ENCODE peak calls at places on chromosomes 2 and 18, in seven cellular contexts. U is IMR-90, Z is H9, D is neuronal stem cell, S is H1, L is mesenchymal stem cell, P is trophoblast cell. O is an unnamed sample.

GRCh38 chr2:152071077-152071476 is 27.8 kb downstream of the CACNB4 start:
- DNase-seq in U (no peak), Z (no peak), D (no peak), S (no peak), L (no peak), P (no peak), O (no peak)

GRCh38 chr2:31729442-31730092 is 148.8 kb upstream of the SRD5A2 start:
- DNase-seq in U (peak; percentile 35), Z (peak; percentile 44), D (no peak), S (no peak), L (peak; percentile 1), P (peak; percentile 47), O (peak; percentile 85)

GRCh38 chr2:68537872-68538271 is 70.5 kb downstream of the APLF start:
- DNase-seq in U (peak; percentile 59), Z (no peak), D (no peak), S (no peak), L (peak; percentile 20), P (no peak), O (no peak)

GRCh38 chr2:234676859-234677450 is 180.1 kb upstream of the ARL4C start:
- DNase-seq in U (no peak), Z (peak; percentile 47), D (peak; percentile 51), S (no peak), L (no peak), P (no peak), O (no peak)

GRCh38 chr18:39489426-39489825 is 1923.8 kb upstream of the CELF4 start:
- DNase-seq in U (no peak), Z (no peak), D (no peak), S (no peak), L (no peak), P (no peak), O (no peak)

GRCh38 chr2:128714861-128715312 is 396.2 kb upstream of the HS6ST1 start:
- DNase-seq in U (no peak), Z (peak; percentile 55), D (no peak), S (peak; percentile 54), L (no peak), P (no peak), O (peak; percentile 28)

GRCh38 chr2:134366359-134366758 is 112.5 kb downstream of the MGAT5 start:
- DNase-seq in U (no peak), Z (no peak), D (no peak), S (no peak), L (no peak), P (no peak), O (no peak)

GRCh38 chr18:59718108-59719057 is 21.2 kb upstream of the CCBE1 start:
- DNase-seq in U (peak; percentile 95), Z (no peak), D (no peak), S (no peak), L (peak; percentile 28), P (peak; percentile 87), O (peak; percentile 81)

GRCh38 chr2:24559714-24560113 is 68.7 kb downstream of the NCOA1 start:
- DNase-seq in U (peak; percentile 41), Z (no peak), D (no peak), S (no peak), L (peak; percentile 62), P (peak; percentile 92), O (no peak)

GRCh38 chr2:216774620-216775019 is 79.3 kb upstream of the IGFBP5 start:
- DNase-seq in U (peak; percentile 92), Z (no peak), D (no peak), S (no peak), L (peak; percentile 98), P (no peak), O (no peak)

GRCh38 chr2:241815477-241816430 is 6.8 kb downstream of the NEU4 start:
- DNase-seq in U (no peak), Z (peak; percentile 38), D (no peak), S (no peak), L (no peak), P (peak; percentile 24), O (no peak)

GRCh38 chr2:239459581-239459980 is 58.8 kb upstream of the HDAC4 start:
- DNase-seq in U (no peak), Z (peak; percentile 16), D (no peak), S (peak; percentile 11), L (no peak), P (no peak), O (no peak)

GRCh38 chr2:188599140-188599539 is 307.5 kb downstream of the GULP1 start:
- DNase-seq in U (peak; percentile 8), Z (no peak), D (no peak), S (no peak), L (no peak), P (no peak), O (no peak)

GRCh38 chr2:48849770-48850169 is 94.2 kb upstream of the LHCGR start:
- DNase-seq in U (peak; percentile 92), Z (no peak), D (no peak), S (no peak), L (no peak), P (no peak), O (no peak)

GRCh38 chr2:150467641-150467963 is 19.9 kb downstream of the RND3 start:
- DNase-seq in U (no peak), Z (no peak), D (no peak), S (no peak), L (no peak), P (no peak), O (no peak)

GRCh38 chr2:149733936-149734685 is 146.5 kb upstream of the MMADHC start:
- DNase-seq in U (peak; percentile 48), Z (no peak), D (no peak), S (no peak), L (peak; percentile 59), P (peak; percentile 1), O (peak; percentile 63)

GRCh38 chr2:141331127-141331526 is 799.7 kb downstream of the LRP1B start:
- DNase-seq in U (peak; percentile 86), Z (no peak), D (no peak), S (no peak), L (peak; percentile 86), P (peak; percentile 3), O (peak; percentile 36)

GRCh38 chr2:86825020-86825727 is 34.5 kb upstream of the CD8A start:
- DNase-seq in U (no peak), Z (no peak), D (no peak), S (no peak), L (no peak), P (no peak), O (no peak)

GRCh38 chr2:239711911-239712570 is 311.2 kb upstream of the HDAC4 start:
- DNase-seq in U (no peak), Z (peak; percentile 13), D (no peak), S (no peak), L (no peak), P (no peak), O (no peak)

GRCh38 chr2:5520352-5520996 is 171.7 kb upstream of the SOX11 start:
- DNase-seq in U (peak; percentile 4), Z (no peak), D (no peak), S (no peak), L (peak; percentile 64), P (no peak), O (no peak)

GRCh38 chr18:28863396-28863795 is 686.5 kb upstream of the CDH2 start:
- DNase-seq in U (no peak), Z (no peak), D (no peak), S (no peak), L (no peak), P (no peak), O (no peak)

GRCh38 chr2:46269545-46270273 is 27.5 kb upstream of the EPAS1 start:
- DNase-seq in U (peak; percentile 31), Z (no peak), D (no peak), S (no peak), L (peak; percentile 92), P (no peak), O (peak; percentile 43)

GRCh38 chr18:32383040-32383819 is 87.5 kb downstream of the GAREM1 start:
- DNase-seq in U (peak; percentile 98), Z (no peak), D (no peak), S (no peak), L (peak; percentile 94), P (peak; percentile 92), O (no peak)

GRCh38 chr18:7980136-7980535 is 413.0 kb downstream of the PTPRM start:
- DNase-seq in U (no peak), Z (peak; percentile 47), D (no peak), S (peak; percentile 55), L (no peak), P (peak; percentile 61), O (peak; percentile 57)

GRCh38 chr18:7979714-7980113 is 412.6 kb downstream of the PTPRM start:
- DNase-seq in U (no peak), Z (no peak), D (no peak), S (no peak), L (no peak), P (peak; percentile 54), O (no peak)

GRCh38 chr18:7980661-7981060 is 413.5 kb downstream of the PTPRM start:
- DNase-seq in U (no peak), Z (no peak), D (no peak), S (no peak), L (no peak), P (peak; percentile 44), O (no peak)

GRCh38 chr18:7978834-7979233 is 411.7 kb downstream of the PTPRM start:
- DNase-seq in U (no peak), Z (no peak), D (no peak), S (no peak), L (no peak), P (no peak), O (no peak)

DNA sequence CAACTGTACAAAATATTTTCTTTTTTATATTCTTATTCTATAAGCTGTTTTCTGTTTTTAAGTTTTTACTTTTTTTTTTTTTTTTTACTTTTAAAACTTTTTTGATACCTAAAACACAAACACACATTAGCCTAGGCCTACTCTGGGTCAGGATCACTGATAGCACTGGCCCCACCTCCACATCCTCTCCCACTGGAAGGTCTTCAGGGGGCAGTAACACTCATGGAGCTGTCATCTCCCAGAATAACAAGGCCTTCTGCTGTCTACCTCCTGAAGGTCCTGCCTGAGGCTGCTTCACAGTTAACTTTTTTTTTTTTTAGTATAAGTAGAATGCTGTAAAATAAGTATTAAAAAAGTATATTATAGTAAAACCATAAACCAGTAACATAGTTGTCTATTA is 415.1 kb downstream of the PTPRM start:
- DNase-seq in U (peak; percentile 40), Z (no peak), D (no peak), S (no peak), L (no peak), P (no peak), O (peak; percentile 18)
- H2AK5ac ChIP-seq in U (no peak overlapping the region), Z (no peak overlapping the region), D (no peak overlapping the region), S (no peak overlapping the region), L (no peak overlapping the region), P (no peak overlapping the region), O (no peak overlapping the region)

GRCh38 chr2:18988557-18989232 is 369.7 kb downstream of the OSR1 start:
- DNase-seq in U (peak; percentile 17), Z (no peak), D (peak; percentile 73), S (no peak), L (peak; percentile 37), P (no peak), O (peak; percentile 8)
- H3K4me1 ChIP-seq in U (peaks cover 11% of the 10 kb centered on the region), Z (no peaks in the 10 kb centered on the region), D (peaks cover 15% of the 10 kb centered on the region), S (peaks cover 3% of the 10 kb centered on the region), L (peaks cover 6% of the 10 kb centered on the region), P (peaks cover 6% of the 10 kb centered on the region), O (no peaks in the 10 kb centered on the region)

DNA sequence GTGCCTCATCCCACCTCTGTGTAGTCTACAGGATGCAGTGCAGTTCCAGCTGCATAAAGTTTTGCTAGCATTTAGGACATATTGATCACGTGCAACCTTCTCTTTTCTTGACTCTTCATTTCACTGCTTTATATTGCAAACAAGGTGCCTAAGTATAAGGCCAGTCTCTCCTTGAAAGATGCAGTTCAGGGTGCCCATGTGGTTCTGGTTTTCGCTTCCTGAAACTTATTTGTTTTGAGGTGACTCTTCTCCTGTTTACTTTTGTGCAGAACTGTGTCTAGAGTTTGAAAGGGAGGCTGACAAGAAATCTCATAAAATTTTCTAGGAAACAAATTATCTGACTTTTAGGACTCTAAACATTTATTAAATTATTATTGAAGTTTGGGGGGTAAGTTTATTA is 189.9 kb downstream of the UBE2E3 start:
- DNase-seq in U (no peak), Z (no peak), D (no peak), S (no peak), L (no peak), P (no peak), O (no peak)
- H2AK5ac ChIP-seq in U (no peak overlapping the region), Z (no peak overlapping the region), D (no peak overlapping the region), S (no peak overlapping the region), L (no peak overlapping the region), P (no peak overlapping the region), O (no peak overlapping the region)

GRCh38 chr2:8543065-8543411 is 138.8 kb upstream of the ID2 start:
- DNase-seq in U (no peak), Z (peak; percentile 27), D (no peak), S (no peak), L (no peak), P (no peak), O (no peak)
- H3K4me1 ChIP-seq in U (peaks cover 16% of the 10 kb centered on the region), Z (no peaks in the 10 kb centered on the region), D (peaks cover 3% of the 10 kb centered on the region), S (no peaks in the 10 kb centered on the region), L (peaks cover 21% of the 10 kb centered on the region), P (peaks cover 60% of the 10 kb centered on the region), O (no peaks in the 10 kb centered on the region)

O was measured in mesendoderm.